ENCODE peak calls at places on chromosomes 13 and 19, in four cellular contexts. One of them, this sample, is unnamed.

GRCh38 chr13:99062593-99062992 is 84.7 kb upstream of the DOCK9 start:
- DNase-seq in WTC11: no peak
- DNase-seq in HepG2: no peak
- DNase-seq in GM12878: no peak
- DNase-seq in this sample: no peak

GRCh38 chr13:109605846-109606245 is 180.5 kb downstream of the IRS2 start:
- DNase-seq in WTC11: no peak
- DNase-seq in HepG2: no peak
- DNase-seq in GM12878: no peak
- DNase-seq in this sample: no peak

GRCh38 chr13:32210081-32210480 is 105.1 kb downstream of the ZAR1L start:
- DNase-seq in HepG2: no peak
- DNase-seq in WTC11: no peak
- DNase-seq in GM12878: no peak
- DNase-seq in this sample: no peak

GRCh38 chr13:105090244-105090643 is 1445.2 kb downstream of the EFNB2 start:
- DNase-seq in HepG2: no peak
- DNase-seq in GM12878: no peak
- DNase-seq in WTC11: no peak
- DNase-seq in this sample: no peak

GRCh38 chr13:32581177-32581786 is 5.0 kb upstream of the PDS5B start:
- DNase-seq in WTC11: no peak
- DNase-seq in GM12878: no peak
- DNase-seq in HepG2: peak; percentile 14
- DNase-seq in this sample: peak; percentile 11

GRCh38 chr19:4969292-4969771 is 419 bp downstream of the KDM4B start:
- DNase-seq in GM12878: no peak
- DNase-seq in WTC11: no peak
- DNase-seq in HepG2: no peak
- DNase-seq in this sample: no peak

GRCh38 chr19:46958542-46958941 is 61.1 kb upstream of the NPAS1 start:
- DNase-seq in WTC11: no peak
- DNase-seq in GM12878: no peak
- DNase-seq in HepG2: peak; percentile 44
- DNase-seq in this sample: no peak

GRCh38 chr19:51166846-51167490 is 24.9 kb downstream of the SIGLEC7 start:
- DNase-seq in WTC11: no peak
- DNase-seq in HepG2: no peak
- DNase-seq in GM12878: no peak
- DNase-seq in this sample: peak; percentile 58

GRCh38 chr13:45773236-45773635 is 71.1 kb downstream of the CBY2 start:
- DNase-seq in GM12878: no peak
- DNase-seq in HepG2: no peak
- DNase-seq in WTC11: no peak
- DNase-seq in this sample: no peak

GRCh38 chr13:111139874-111140561 is 24.9 kb downstream of the ARHGEF7 start:
- DNase-seq in WTC11: no peak
- DNase-seq in HepG2: no peak
- DNase-seq in GM12878: no peak
- DNase-seq in this sample: no peak

GRCh38 chr13:106535552-106536243 is at the start of gene EFNB2:
- DNase-seq in HepG2: peak; percentile 67
- DNase-seq in GM12878: peak; percentile 26
- DNase-seq in WTC11: peak; percentile 91
- DNase-seq in this sample: peak; percentile 97

GRCh38 chr13:48186722-48187121 is 46.3 kb upstream of the ITM2B start:
- DNase-seq in HepG2: no peak
- DNase-seq in GM12878: no peak
- DNase-seq in WTC11: no peak
- DNase-seq in this sample: no peak

DNA sequence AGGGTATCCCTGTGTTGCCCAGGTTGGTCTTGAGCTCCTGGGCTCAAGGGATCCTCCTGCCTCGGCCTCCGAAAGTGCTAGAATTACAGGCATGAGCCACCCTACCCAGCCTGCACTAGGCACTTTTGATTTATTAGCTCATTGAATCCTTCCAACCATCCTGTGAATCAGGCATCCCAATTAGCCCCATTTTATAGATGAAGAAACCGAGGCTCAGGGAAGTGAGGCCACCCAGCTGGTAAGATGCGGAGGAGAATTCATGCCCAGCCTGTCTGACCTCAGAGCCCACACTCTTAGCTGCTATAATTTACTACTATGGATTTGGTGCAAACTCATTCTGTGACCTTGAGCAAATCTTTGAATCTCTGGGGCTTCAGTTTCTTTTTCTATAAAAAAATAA is 17.8 kb upstream of the CACNG8 start:
- DNase-seq in GM12878: no peak
- DNase-seq in HepG2: no peak
- DNase-seq in WTC11: no peak
- DNase-seq in this sample: no peak
- TF ChIP-seq CREM in GM12878: no peak
- TF ChIP-seq CREM in HepG2: no peak
- TF ChIP-seq CREM in WTC11: no peak
- TF ChIP-seq CREM in this sample: no peak

DNA sequence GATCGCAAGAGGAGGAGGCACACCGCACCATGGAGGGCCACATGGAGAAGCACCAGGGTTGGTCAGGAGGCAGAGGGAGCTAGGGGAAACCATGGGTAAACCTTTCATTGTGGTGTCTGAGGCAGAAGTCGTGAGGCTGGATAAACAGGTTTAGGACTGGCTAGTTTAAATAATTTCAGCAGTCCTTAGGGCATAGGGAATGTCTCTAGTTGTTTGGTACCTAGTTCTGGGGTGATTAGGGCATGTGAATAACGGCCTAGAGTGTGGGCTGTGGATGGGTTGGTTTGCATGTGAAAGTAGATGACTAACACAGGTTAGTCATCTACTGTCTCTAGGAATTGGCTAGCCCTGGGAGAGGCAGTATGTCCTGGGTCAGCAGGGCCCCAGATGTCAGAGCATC is 102.3 kb downstream of the STOML3 start:
- DNase-seq in WTC11: no peak
- DNase-seq in HepG2: no peak
- DNase-seq in GM12878: no peak
- DNase-seq in this sample: no peak
- TF ChIP-seq ETV6 in WTC11: no peak
- TF ChIP-seq ETV6 in HepG2: no peak
- TF ChIP-seq ETV6 in GM12878: no peak
- TF ChIP-seq ETV6 in this sample: no peak

GRCh38 chr13:40376296-40376849 is 290.1 kb downstream of the FOXO1 start:
- DNase-seq in GM12878: no peak
- DNase-seq in WTC11: no peak
- DNase-seq in HepG2: no peak
- DNase-seq in this sample: no peak

GRCh38 chr13:40377783-40378182 is 288.7 kb downstream of the FOXO1 start:
- DNase-seq in HepG2: no peak
- DNase-seq in GM12878: no peak
- DNase-seq in WTC11: no peak
- DNase-seq in this sample: no peak

GRCh38 chr13:40375522-40376171 is 290.8 kb downstream of the FOXO1 start:
- DNase-seq in HepG2: no peak
- DNase-seq in GM12878: no peak
- DNase-seq in WTC11: no peak
- DNase-seq in this sample: no peak

GRCh38 chr13:40379186-40379585 is 287.3 kb downstream of the FOXO1 start:
- DNase-seq in WTC11: no peak
- DNase-seq in GM12878: no peak
- DNase-seq in HepG2: no peak
- DNase-seq in this sample: no peak

DNA sequence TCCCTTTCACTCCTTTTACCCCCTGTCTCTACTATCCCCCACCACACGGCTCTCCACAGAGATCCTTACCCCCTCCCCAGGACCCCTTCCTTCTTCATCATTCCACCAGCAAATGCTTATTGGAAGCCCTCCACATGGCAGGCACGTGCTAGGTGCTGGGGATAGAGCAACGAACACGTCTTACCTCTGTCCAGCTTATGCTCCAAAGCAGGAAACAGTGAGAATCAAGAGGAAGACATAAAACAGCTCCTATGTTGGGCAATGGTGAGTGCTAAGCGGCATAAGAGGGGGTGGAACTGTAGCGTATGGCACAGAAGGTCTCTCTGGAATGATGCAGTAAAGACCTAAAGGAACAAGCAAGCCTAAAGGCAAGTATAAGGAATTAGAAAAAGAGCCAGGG is 289.6 kb downstream of the FOXO1 start:
- DNase-seq in WTC11: no peak
- DNase-seq in HepG2: no peak
- DNase-seq in GM12878: no peak
- DNase-seq in this sample: no peak
- TF ChIP-seq CREM in WTC11: no peak
- TF ChIP-seq CREM in HepG2: no peak
- TF ChIP-seq CREM in GM12878: no peak
- TF ChIP-seq CREM in this sample: no peak

GRCh38 chr19:33667141-33667540 is 45.4 kb downstream of the CHST8 start:
- DNase-seq in HepG2: no peak
- DNase-seq in GM12878: no peak
- DNase-seq in WTC11: no peak
- DNase-seq in this sample: no peak
- TF ChIP-seq ETV6 in HepG2: no peak
- TF ChIP-seq ETV6 in GM12878: no peak
- TF ChIP-seq ETV6 in WTC11: no peak
- TF ChIP-seq ETV6 in this sample: no peak

GRCh38 chr19:23991170-23991569 is 76.5 kb downstream of the ZNF726 start:
- DNase-seq in HepG2: peak; percentile 49
- DNase-seq in WTC11: no peak
- DNase-seq in GM12878: no peak
- DNase-seq in this sample: peak; percentile 4
- TF ChIP-seq CREM in HepG2: no peak
- TF ChIP-seq CREM in WTC11: no peak
- TF ChIP-seq CREM in GM12878: no peak
- TF ChIP-seq CREM in this sample: no peak

GRCh38 chr19:56603829-56604228 is 8.7 kb downstream of the ZNF71 start:
- DNase-seq in GM12878: no peak
- DNase-seq in WTC11: no peak
- DNase-seq in HepG2: no peak
- DNase-seq in this sample: no peak
- TF ChIP-seq ETV6 in GM12878: no peak
- TF ChIP-seq ETV6 in WTC11: no peak
- TF ChIP-seq ETV6 in HepG2: no peak
- TF ChIP-seq ETV6 in this sample: no peak